ENCODE peak calls at places on chromosomes 6 and 20, in four cellular contexts. V is NCI-H774; X is right lobe of liver; G is activated T-helper 9 cell treated with anti-CD3 and anti-CD28 coated beads, Interleukin-2, amount 50 U/mL, for 16 hours. T is an unnamed sample.

GRCh38 chr20:44069203-44069931 is 117.6 kb downstream of the JPH2 start:
- DNase-seq in V (no peak), X (no peak), G (peak), T (no peak)

GRCh38 chr6:77502966-77503365 is 39.7 kb upstream of the HTR1B start:
- DNase-seq in V (no peak), X (no peak), G (no peak), T (no peak)

GRCh38 chr6:75499640-75500039 is 6.0 kb upstream of the FILIP1 start:
- DNase-seq in V (no peak), X (no peak), G (no peak), T (no peak)

GRCh38 chr20:2387580-2387979 is 6.9 kb downstream of the TGM6 start:
- DNase-seq in V (no peak), X (no peak), G (no peak), T (no peak)

GRCh38 chr20:24636626-24637025 is 167.2 kb downstream of the SYNDIG1 start:
- DNase-seq in V (no peak), X (no peak), G (no peak), T (no peak)

GRCh38 chr6:84284428-84285033 is 57.1 kb upstream of the CEP162 start:
- DNase-seq in V (no peak), X (no peak), G (no peak), T (no peak)

GRCh38 chr20:58091810-58092209 is 136.6 kb downstream of the ANKRD60 start:
- DNase-seq in V (no peak), X (no peak), G (no peak), T (no peak)

GRCh38 chr6:113050979-113051378 is 703.8 kb downstream of the RFPL4B start:
- DNase-seq in V (no peak), X (no peak), G (no peak), T (no peak)

GRCh38 chr20:4483481-4483880 is 238.2 kb upstream of the PRND start:
- DNase-seq in V (no peak), X (no peak), G (no peak), T (no peak)

GRCh38 chr20:29443819-29444218 is 1813.6 kb upstream of the DEFB115 start:
- DNase-seq in V (no peak), X (no peak), G (no peak), T (no peak)

GRCh38 chr20:7926767-7927166 is 13.5 kb downstream of the HAO1 start:
- DNase-seq in V (no peak), X (no peak), G (no peak), T (no peak)

GRCh38 chr20:45061244-45061643 is 39.7 kb downstream of the KCNS1 start:
- DNase-seq in V (no peak), X (no peak), G (no peak), T (no peak)

GRCh38 chr6:36627801-36628246 is 33.7 kb downstream of the SRSF3 start:
- DNase-seq in V (no peak), X (no peak), G (no peak), T (no peak)

GRCh38 chr6:119985952-119986736 is 636.6 kb upstream of the MAN1A1 start:
- DNase-seq in V (no peak), X (no peak), G (no peak), T (no peak)

GRCh38 chr6:73455865-73456629 is 4.0 kb upstream of the CGAS start:
- DNase-seq in V (no peak), X (no peak), G (no peak), T (no peak)

GRCh38 chr6:36120979-36121706 is 9.2 kb upstream of the MAPK13 start:
- DNase-seq in V (no peak), X (peak), G (peak), T (no peak)

GRCh38 chr6:32945953-32946352 is 5.1 kb upstream of the HLA-DMB start:
- DNase-seq in V (no peak), X (no peak), G (no peak), T (no peak)

GRCh38 chr6:133466666-133467065 is 225.5 kb downstream of the EYA4 start:
- DNase-seq in V (no peak), X (no peak), G (no peak), T (no peak)

GRCh38 chr6:99521557-99522286 is 6.5 kb upstream of the USP45 start:
- DNase-seq in V (no peak), X (no peak), G (no peak), T (no peak)

GRCh38 chr6:158042245-158042798 is 60.7 kb downstream of the SYNJ2 start:
- DNase-seq in V (no peak), X (peak), G (no peak), T (no peak)

GRCh38 chr6:1724124-1724523 is 114.4 kb downstream of the FOXC1 start:
- DNase-seq in V (no peak), X (no peak), G (no peak), T (no peak)

GRCh38 chr20:38167851-38168760 is 3.0 kb upstream of the TGM2 start:
- DNase-seq in V (no peak), X (peak), G (no peak), T (no peak)

GRCh38 chr6:121630716-121631115 is 195.3 kb downstream of the GJA1 start:
- DNase-seq in V (no peak), X (no peak), G (no peak), T (no peak)

GRCh38 chr6:75368151-75368779 is 83.7 kb upstream of the TMEM30A start:
- DNase-seq in V (peak), X (no peak), G (no peak), T (no peak)

GRCh38 chr6:900716-901605 is 208.0 kb upstream of the EXOC2 start:
- DNase-seq in V (no peak), X (peak), G (no peak), T (no peak)

GRCh38 chr20:33239418-33239817 is 3.6 kb downstream of the BPIFA1 start:
- DNase-seq in V (no peak), X (no peak), G (no peak), T (no peak)

GRCh38 chr6:7004581-7005297 is 103.0 kb upstream of the RREB1 start:
- DNase-seq in V (no peak), X (no peak), G (no peak), T (no peak)

GRCh38 chr6:39243809-39244208 is 14.5 kb upstream of the KCNK5 start:
- DNase-seq in V (no peak), X (no peak), G (no peak), T (no peak)

GRCh38 chr6:36863670-36864540 is 10.7 kb downstream of the PPIL1 start:
- DNase-seq in V (peak), X (no peak), G (no peak), T (peak)

GRCh38 chr20:54680872-54681297 is 205.5 kb downstream of the DOK5 start:
- DNase-seq in V (peak), X (no peak), G (no peak), T (no peak)

GRCh38 chr6:109491207-109491938 is 8.4 kb upstream of the ZBTB24 start:
- DNase-seq in V (no peak), X (no peak), G (no peak), T (no peak)

GRCh38 chr20:58330692-58331091 is 21.2 kb downstream of the RAB22A start:
- DNase-seq in V (no peak), X (no peak), G (no peak), T (no peak)

GRCh38 chr6:27176096-27176495 is 71.4 kb upstream of the PRSS16 start:
- DNase-seq in V (no peak), X (no peak), G (no peak), T (no peak)

GRCh38 chr20:64077876-64078551 is 1.3 kb downstream of the RGS19 start:
- DNase-seq in V (no peak), X (peak), G (no peak), T (no peak)

GRCh38 chr20:62370115-62370806 is 3.1 kb upstream of the LAMA5 start:
- DNase-seq in V (no peak), X (no peak), G (no peak), T (no peak)

GRCh38 chr6:19830171-19830570 is 7.0 kb upstream of the ID4 start:
- DNase-seq in V (no peak), X (no peak), G (no peak), T (no peak)

GRCh38 chr6:169158182-169158573 is 95.5 kb downstream of the THBS2 start:
- DNase-seq in V (no peak), X (peak), G (no peak), T (no peak)